ENCODE peak calls at places on chromosomes 12 and 14, in seven cellular contexts. X is IMR-90, W is HCT116, Z is ovary, Y is pancreas, P is lower lobe of right lung, L is endothelial cell of umbilical vein. T is an unnamed sample.
A peak's percentile ranks its signal among the peaks of the same experiment; 100 is the strongest.

GRCh38 chr14:28494196-28494595 is 272.4 kb upstream of the FOXG1 start:
- DNase-seq in X (no peak), Y (no peak), L (no peak), Z (no peak), P (no peak), W (no peak), T (peak; percentile 82)

GRCh38 chr12:122888232-122888752 is 7.6 kb downstream of the VPS37B start:
- DNase-seq in Z (no peak), P (peak; percentile 84), X (peak; percentile 69), L (peak; percentile 96), W (peak; percentile 81), Y (peak; percentile 88), T (peak; percentile 100)

GRCh38 chr12:105317942-105318614 is 12.4 kb upstream of the C12orf75 start:
- DNase-seq in L (no peak), P (no peak), X (no peak), Z (no peak), W (no peak), Y (no peak), T (peak; percentile 60)

GRCh38 chr12:31224768-31225448 is 101.0 kb downstream of the SINHCAF start:
- DNase-seq in Z (no peak), L (no peak), P (no peak), X (no peak), W (no peak), Y (no peak), T (no peak)

GRCh38 chr14:96747006-96747405 is 50.2 kb upstream of the VRK1 start:
- DNase-seq in W (no peak), Y (no peak), P (no peak), L (no peak), Z (no peak), X (no peak), T (no peak)

GRCh38 chr14:73633517-73634332 is 11.1 kb upstream of the DNAL1 start:
- DNase-seq in Z (peak; percentile 70), L (peak; percentile 71), W (no peak), Y (peak; percentile 71), P (peak; percentile 75), X (peak; percentile 69), T (peak; percentile 44)

GRCh38 chr14:99077076-99077843 is 194.7 kb downstream of the BCL11B start:
- DNase-seq in Y (no peak), X (no peak), W (no peak), L (no peak), Z (no peak), P (no peak), T (no peak)

GRCh38 chr14:78863143-78863542 is 693.0 kb downstream of the NRXN3 start:
- DNase-seq in Z (no peak), Y (peak; percentile 12), L (peak; percentile 48), W (no peak), X (peak; percentile 43), P (no peak), T (peak; percentile 7)

GRCh38 chr12:129089576-129089975 is 236.3 kb downstream of the GLT1D1 start:
- DNase-seq in X (no peak), Z (no peak), P (no peak), Y (no peak), W (no peak), L (no peak), T (no peak)
- H3K4me1 ChIP-seq in X (no peaks in the 10 kb centered on the region), Z (no peaks in the 10 kb centered on the region), P (no peaks in the 10 kb centered on the region), Y (no peaks in the 10 kb centered on the region), W (no peaks in the 10 kb centered on the region), L (no peaks in the 10 kb centered on the region), T (no peaks in the 10 kb centered on the region)

DNA sequence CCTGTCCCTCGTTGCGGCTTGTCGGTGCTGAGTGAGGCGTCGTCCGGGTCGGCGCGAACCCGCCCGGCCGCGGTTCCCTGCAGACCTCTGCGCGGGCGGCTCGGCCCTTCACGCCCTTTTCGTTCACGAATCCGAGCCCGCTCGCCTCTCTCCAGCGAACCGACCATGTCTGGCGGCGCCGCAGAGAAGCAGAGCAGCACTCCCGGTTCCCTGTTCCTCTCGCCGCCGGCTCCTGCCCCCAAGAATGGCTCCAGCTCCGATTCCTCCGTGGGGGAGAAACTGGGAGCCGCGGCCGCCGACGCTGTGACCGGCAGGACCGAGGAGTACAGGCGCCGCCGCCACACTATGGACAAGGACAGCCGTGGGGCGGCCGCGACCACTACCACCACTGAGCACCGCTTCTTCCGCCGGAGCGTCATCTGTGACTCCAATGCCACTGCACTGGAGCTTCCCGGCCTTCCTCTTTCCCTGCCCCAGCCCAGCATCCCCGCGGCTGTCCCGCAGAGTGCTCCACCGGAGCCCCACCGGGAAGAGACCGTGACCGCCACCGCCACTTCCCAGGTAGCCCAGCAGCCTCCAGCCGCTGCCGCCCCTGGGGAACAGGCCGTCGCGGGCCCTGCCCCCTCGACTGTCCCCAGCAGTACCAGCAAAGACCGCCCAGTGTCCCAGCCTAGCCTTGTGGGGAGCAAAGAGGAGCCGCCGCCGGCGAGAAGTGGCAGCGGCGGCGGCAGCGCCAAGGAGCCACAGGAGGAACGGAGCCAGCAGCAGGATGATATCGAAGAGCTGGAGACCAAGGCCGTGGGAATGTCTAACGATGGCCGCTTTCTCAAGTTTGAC is 1.2 kb downstream of the WNK1 start:
- DNase-seq in Z (peak; percentile 58), L (no peak), W (no peak), X (no peak), P (peak; percentile 78), Y (peak; percentile 56), T (peak; percentile 9)
- TF ChIP-seq CTCF in Z (no peak), L (no peak), W (peak; percentile 17), X (no peak), P (peak; percentile 19), Y (no peak), T (no peak)

GRCh38 chr12:54993181-54993835 is 8.7 kb upstream of the TESPA1 start:
- DNase-seq in P (no peak), Y (peak; percentile 61), X (peak; percentile 60), Z (peak; percentile 23), L (peak; percentile 72), W (peak; percentile 74), T (peak; percentile 45)

GRCh38 chr12:54991161-54991991 is 6.8 kb upstream of the TESPA1 start:
- DNase-seq in P (no peak), W (no peak), X (no peak), L (no peak), Z (no peak), Y (no peak), T (no peak)

GRCh38 chr12:54988402-54989054 is 4.0 kb upstream of the TESPA1 start:
- DNase-seq in X (peak; percentile 15), Z (peak; percentile 80), Y (peak; percentile 37), L (peak; percentile 30), P (peak; percentile 61), W (no peak), T (no peak)

GRCh38 chr12:54989829-54990228 is 5.3 kb upstream of the TESPA1 start:
- DNase-seq in P (no peak), Y (no peak), W (no peak), L (no peak), Z (no peak), X (no peak), T (no peak)

DNA sequence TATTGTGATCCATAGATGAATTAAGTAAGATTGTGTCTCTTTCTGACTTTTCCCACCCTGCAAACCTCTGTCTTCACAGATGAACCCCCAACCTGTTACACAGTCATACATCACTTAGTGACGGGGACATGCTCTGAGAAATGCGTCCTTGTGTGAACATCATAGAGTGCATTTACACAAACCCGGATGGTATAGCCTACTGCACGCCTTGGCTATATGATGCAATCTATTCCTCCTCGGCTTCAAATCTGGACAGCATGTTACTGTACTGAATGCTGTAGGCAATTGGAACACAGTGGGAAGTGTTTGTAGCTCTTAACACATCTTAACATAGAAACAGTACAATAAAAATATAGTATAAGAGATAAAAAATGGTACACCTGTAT is 7.4 kb upstream of the TESPA1 start:
- DNase-seq in W (no peak), Y (no peak), P (no peak), Z (no peak), X (no peak), L (no peak), T (no peak)
- H3K27ac ChIP-seq in W (no peak overlapping the region), Y (no peak overlapping the region), P (no peak overlapping the region), Z (no peak overlapping the region), X (no peak overlapping the region), L (no peak overlapping the region), T (no peak overlapping the region)

GRCh38 chr12:124917841-124918621 is 3.6 kb upstream of the UBC start:
- DNase-seq in X (peak; percentile 21), Y (no peak), P (no peak), W (no peak), Z (no peak), L (no peak), T (peak; percentile 95)

GRCh38 chr12:124915249-124916236 is 1.1 kb upstream of the UBC start:
- DNase-seq in P (peak; percentile 74), W (no peak), Y (no peak), Z (no peak), X (peak; percentile 21), L (peak; percentile 50), T (no peak)

GRCh38 chr12:124914392-124915248 is at the start of gene UBC:
- DNase-seq in W (peak; percentile 87), L (peak; percentile 88), X (peak; percentile 92), Z (peak; percentile 93), Y (peak; percentile 91), P (peak; percentile 91), T (peak; percentile 82)

GRCh38 chr12:124917135-124917840 is 2.8 kb upstream of the UBC start:
- DNase-seq in L (peak; percentile 100), W (peak; percentile 99), Y (peak; percentile 97), P (peak; percentile 98), X (peak; percentile 100), Z (peak; percentile 92), T (peak; percentile 99)

DNA sequence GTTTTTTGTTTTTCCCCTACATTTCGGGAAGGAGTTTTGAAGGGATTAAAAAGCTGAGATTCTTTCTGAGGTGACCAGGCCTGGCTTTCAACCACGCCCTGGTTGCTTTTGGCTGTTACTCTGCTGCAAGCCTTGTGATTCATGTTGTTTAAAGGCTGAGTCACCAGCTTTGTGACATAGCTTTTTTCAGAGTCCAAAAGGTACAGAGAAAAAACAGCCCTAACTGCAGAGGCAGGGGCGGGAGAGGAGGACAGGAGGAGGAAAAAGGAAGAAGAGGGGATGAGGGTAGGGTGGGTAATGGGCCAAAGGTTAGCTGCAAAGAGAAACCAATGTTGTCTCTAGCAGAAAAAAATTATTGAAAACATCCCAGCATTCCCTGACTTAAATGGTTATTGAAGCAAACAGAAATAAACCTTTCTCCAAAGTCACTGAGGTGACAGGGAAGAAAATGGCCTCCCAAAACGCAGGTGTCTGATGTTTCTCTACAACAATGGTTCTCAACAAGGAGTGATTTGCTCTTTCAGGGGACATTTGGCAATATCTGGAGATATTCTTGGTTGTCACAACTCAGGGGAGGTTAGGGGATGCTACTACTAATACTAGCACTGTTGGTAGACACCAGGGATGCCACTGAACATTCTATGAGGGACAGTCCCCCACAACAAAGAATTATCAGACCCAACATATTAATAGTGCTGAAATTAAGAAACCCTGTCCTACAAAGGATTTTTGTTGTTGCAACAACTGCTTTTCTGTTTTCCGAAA is 2.1 kb upstream of the UBC start:
- DNase-seq in W (peak; percentile 90), Z (no peak), P (no peak), L (peak; percentile 88), X (peak; percentile 93), Y (peak; percentile 73), T (peak; percentile 84)
- H3K4me1 ChIP-seq in W (peaks cover 77% of the 10 kb centered on the region), Z (peaks cover 6% of the 10 kb centered on the region), P (peaks cover 69% of the 10 kb centered on the region), L (peaks cover 56% of the 10 kb centered on the region), X (peaks cover 11% of the 10 kb centered on the region), Y (peaks cover 18% of the 10 kb centered on the region), T (peaks cover 49% of the 10 kb centered on the region)